ENCODE peak calls at places on chromosome 9, in five cellular contexts. Z is stimulated activated CD4-positive, alpha-beta T cell treated with anti-CD3 and anti-CD28 coated beads, Interleukin-12 subunit alpha, Interleukin-12 subunit beta, amount 100 ng/mL, for 4 hours; N is transverse colon; J is MG63; K is type B pancreatic cell. C is an unnamed sample.

GRCh38 chr9:107635137-107635802 is 145.7 kb upstream of the KLF4 start:
- DNase-seq in Z (no peak), N (no peak), J (no peak), K (no peak), C (peak)

GRCh38 chr9:37911271-37911681 is 7.3 kb upstream of the SLC25A51 start:
- DNase-seq in Z (no peak), N (no peak), J (no peak), K (no peak), C (no peak)

GRCh38 chr9:113511047-113511521 is 47.6 kb downstream of the RGS3 start:
- DNase-seq in Z (no peak), N (peak), J (no peak), K (no peak), C (no peak)

GRCh38 chr9:100087218-100087617 is 11.6 kb downstream of the ERP44 start:
- DNase-seq in Z (no peak), N (no peak), J (no peak), K (no peak), C (peak)

GRCh38 chr9:117293199-117294114 is 121.4 kb downstream of the ASTN2 start:
- DNase-seq in Z (no peak), N (no peak), J (no peak), K (no peak), C (no peak)

GRCh38 chr9:72149231-72149975 is at the start of gene GDA:
- DNase-seq in Z (no peak), N (peak), J (peak), K (no peak), C (no peak)

GRCh38 chr9:92657296-92658094 is 12.4 kb downstream of the IPPK start:
- DNase-seq in Z (no peak), N (no peak), J (peak), K (no peak), C (no peak)

GRCh38 chr9:16396389-16396788 is 474.1 kb downstream of the BNC2 start:
- DNase-seq in Z (no peak), N (no peak), J (no peak), K (no peak), C (no peak)

GRCh38 chr9:133703571-133704399 is 34.4 kb downstream of the SARDH start:
- DNase-seq in Z (no peak), N (no peak), J (no peak), K (no peak), C (no peak)

GRCh38 chr9:38694676-38695075 is 25.3 kb downstream of the FAM240B start:
- DNase-seq in Z (no peak), N (no peak), J (no peak), K (no peak), C (no peak)

GRCh38 chr9:114370985-114371335 is 16.8 kb downstream of the AKNA start:
- DNase-seq in Z (no peak), N (no peak), J (no peak), K (no peak), C (no peak)

GRCh38 chr9:120917285-120917684 is 9.3 kb downstream of the TRAF1 start:
- DNase-seq in Z (no peak), N (no peak), J (no peak), K (no peak), C (no peak)

C was measured in HT1080.